ENCODE peak calls at places on chromosomes 6 and 20, in five cellular contexts. One of them, this sample, is unnamed.

GRCh38 chr20:1434571-1435336 is 31.9 kb downstream of the NSFL1C start:
- DNase-seq in WTC11: no peak
- DNase-seq in K562: no peak
- DNase-seq in H1: no peak
- DNase-seq in HepG2: no peak
- DNase-seq in this sample: peak

GRCh38 chr6:35267446-35267845 is 7.9 kb downstream of the ZNF76 start:
- DNase-seq in WTC11: no peak
- DNase-seq in K562: no peak
- DNase-seq in HepG2: no peak
- DNase-seq in H1: no peak
- DNase-seq in this sample: no peak

GRCh38 chr6:3237761-3238662 is 10.6 kb upstream of the TUBB2B start:
- DNase-seq in WTC11: no peak
- DNase-seq in HepG2: no peak
- DNase-seq in H1: no peak
- DNase-seq in K562: no peak
- DNase-seq in this sample: no peak

GRCh38 chr6:79821859-79822258 is 125.5 kb downstream of the ELOVL4 start:
- DNase-seq in WTC11: no peak
- DNase-seq in H1: no peak
- DNase-seq in K562: no peak
- DNase-seq in HepG2: no peak
- DNase-seq in this sample: no peak

GRCh38 chr20:19887566-19888268 is 129.4 kb upstream of the NAA20 start:
- DNase-seq in HepG2: no peak
- DNase-seq in H1: no peak
- DNase-seq in K562: no peak
- DNase-seq in WTC11: no peak
- DNase-seq in this sample: no peak

GRCh38 chr20:38171301-38172010 is 6.4 kb upstream of the TGM2 start:
- DNase-seq in K562: no peak
- DNase-seq in WTC11: no peak
- DNase-seq in H1: no peak
- DNase-seq in HepG2: peak
- DNase-seq in this sample: no peak

GRCh38 chr6:105077592-105078463 is 102.0 kb downstream of the POPDC3 start:
- DNase-seq in WTC11: no peak
- DNase-seq in H1: no peak
- DNase-seq in K562: peak
- DNase-seq in HepG2: peak
- DNase-seq in this sample: no peak

GRCh38 chr6:157761926-157762325 is 61.1 kb upstream of the SNX9 start:
- DNase-seq in K562: no peak
- DNase-seq in HepG2: no peak
- DNase-seq in H1: no peak
- DNase-seq in WTC11: no peak
- DNase-seq in this sample: no peak

GRCh38 chr20:38127920-38128528 is 37.0 kb downstream of the TGM2 start:
- DNase-seq in HepG2: no peak
- DNase-seq in K562: no peak
- DNase-seq in WTC11: no peak
- DNase-seq in H1: no peak
- DNase-seq in this sample: no peak

GRCh38 chr6:160035693-160036330 is 66.9 kb downstream of the IGF2R start:
- DNase-seq in WTC11: no peak
- DNase-seq in HepG2: no peak
- DNase-seq in K562: no peak
- DNase-seq in H1: no peak
- DNase-seq in this sample: no peak

GRCh38 chr6:37691904-37692806 is 5.5 kb downstream of the MDGA1 start:
- DNase-seq in K562: peak
- DNase-seq in WTC11: peak
- DNase-seq in H1: peak
- DNase-seq in HepG2: peak
- DNase-seq in this sample: no peak

GRCh38 chr6:148501178-148501590 is 158.5 kb downstream of the SASH1 start:
- DNase-seq in WTC11: no peak
- DNase-seq in H1: no peak
- DNase-seq in K562: no peak
- DNase-seq in HepG2: no peak
- DNase-seq in this sample: no peak

GRCh38 chr20:54515788-54516324 is 40.5 kb downstream of the DOK5 start:
- DNase-seq in WTC11: no peak
- DNase-seq in K562: no peak
- DNase-seq in HepG2: no peak
- DNase-seq in H1: no peak
- DNase-seq in this sample: no peak

GRCh38 chr6:44829811-44830210 is 442.3 kb downstream of the CDC5L start:
- DNase-seq in HepG2: no peak
- DNase-seq in K562: no peak
- DNase-seq in WTC11: no peak
- DNase-seq in H1: no peak
- DNase-seq in this sample: peak

GRCh38 chr6:20243288-20243687 is 31.0 kb upstream of the MBOAT1 start:
- DNase-seq in HepG2: no peak
- DNase-seq in K562: no peak
- DNase-seq in WTC11: no peak
- DNase-seq in H1: no peak
- DNase-seq in this sample: no peak

GRCh38 chr6:168123165-168123911 is 44.3 kb upstream of the FRMD1 start:
- DNase-seq in H1: no peak
- DNase-seq in HepG2: no peak
- DNase-seq in K562: no peak
- DNase-seq in WTC11: no peak
- DNase-seq in this sample: no peak

GRCh38 chr6:10855233-10855632 is 16.9 kb upstream of the MAK start:
- DNase-seq in HepG2: no peak
- DNase-seq in K562: no peak
- DNase-seq in WTC11: no peak
- DNase-seq in H1: peak
- DNase-seq in this sample: no peak

GRCh38 chr6:124783344-124783743 is 178.9 kb upstream of the RNF217 start:
- DNase-seq in K562: no peak
- DNase-seq in WTC11: no peak
- DNase-seq in H1: no peak
- DNase-seq in HepG2: no peak
- DNase-seq in this sample: no peak

GRCh38 chr6:73752943-73753342 is 56.9 kb downstream of the CD109 start:
- DNase-seq in HepG2: no peak
- DNase-seq in H1: no peak
- DNase-seq in WTC11: no peak
- DNase-seq in K562: no peak
- DNase-seq in this sample: no peak

DNA sequence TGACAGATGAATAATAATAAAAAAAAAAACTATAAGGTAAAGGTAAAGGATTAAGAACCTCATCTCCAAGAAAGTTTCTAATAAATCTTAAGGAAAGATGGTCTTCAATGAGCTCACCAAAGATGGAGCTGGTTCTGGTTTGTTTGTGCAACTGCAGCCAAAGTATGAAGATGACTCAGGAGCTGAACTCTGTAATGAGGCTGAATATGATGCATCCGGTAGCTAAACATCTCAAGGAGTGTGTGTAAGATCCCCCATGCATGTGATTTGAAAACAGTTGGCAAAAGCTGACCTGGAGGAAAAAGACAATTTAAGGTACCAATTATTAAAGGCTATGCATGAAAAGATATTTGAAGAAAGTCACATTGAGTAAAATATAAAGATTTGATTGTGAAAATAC is 25.1 kb downstream of the MED23 start:
- DNase-seq in HepG2: no peak
- DNase-seq in H1: no peak
- DNase-seq in K562: no peak
- DNase-seq in WTC11: no peak
- DNase-seq in this sample: no peak
- TF ChIP-seq ATF2 in HepG2: no peak
- TF ChIP-seq ATF2 in H1: no peak
- TF ChIP-seq ATF2 in K562: no peak
- TF ChIP-seq ATF2 in WTC11: no peak
- TF ChIP-seq ATF2 in this sample: no peak

DNA sequence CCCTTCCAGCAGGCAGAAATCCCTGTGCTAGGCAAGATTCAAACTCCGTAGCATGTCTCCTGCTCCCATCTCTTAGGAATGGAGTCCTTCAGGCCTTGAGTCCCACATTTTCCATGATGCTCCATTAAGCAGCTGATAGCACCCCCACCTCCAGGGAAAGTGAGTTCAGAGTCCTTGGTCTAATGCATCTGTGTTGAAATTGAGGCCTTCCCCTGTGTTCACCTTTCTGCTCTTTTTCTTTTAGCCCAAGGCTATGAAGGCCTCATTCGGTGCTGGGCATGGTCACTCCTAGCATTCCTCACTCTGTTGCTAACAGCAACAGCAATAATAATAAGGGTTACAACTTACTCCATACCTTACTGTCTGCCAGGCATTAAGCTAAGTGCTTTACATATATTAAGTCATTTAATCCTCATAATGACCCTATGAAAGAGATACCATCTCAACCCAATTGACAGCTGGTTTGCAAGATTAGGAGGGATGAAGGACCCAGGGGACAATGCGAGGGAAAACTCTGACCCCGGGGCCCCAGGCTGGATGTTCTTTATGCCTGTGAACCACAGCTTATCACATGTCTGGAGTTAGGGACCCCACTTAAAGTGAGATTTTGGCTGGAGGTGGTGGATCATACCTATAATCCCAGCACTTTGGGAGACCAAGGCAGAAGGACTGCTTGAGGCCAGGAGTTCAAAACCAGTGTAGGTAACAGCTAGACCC is 17.5 kb upstream of the PANK2 start:
- DNase-seq in K562: peak
- DNase-seq in WTC11: no peak
- DNase-seq in H1: no peak
- DNase-seq in HepG2: peak
- DNase-seq in this sample: no peak
- TF ChIP-seq ATF2 in K562: no peak
- TF ChIP-seq ATF2 in WTC11: no peak
- TF ChIP-seq ATF2 in H1: no peak
- TF ChIP-seq ATF2 in HepG2: no peak
- TF ChIP-seq ATF2 in this sample: no peak

GRCh38 chr6:18160921-18161320 is 5.7 kb downstream of the KDM1B start:
- DNase-seq in H1: no peak
- DNase-seq in WTC11: no peak
- DNase-seq in HepG2: no peak
- DNase-seq in K562: no peak
- DNase-seq in this sample: no peak
- TF ChIP-seq ATF2 in H1: no peak
- TF ChIP-seq ATF2 in WTC11: no peak
- TF ChIP-seq ATF2 in HepG2: no peak
- TF ChIP-seq ATF2 in K562: no peak
- TF ChIP-seq ATF2 in this sample: no peak

GRCh38 chr6:146901940-146902816 is 302.0 kb upstream of the STXBP5 start:
- DNase-seq in WTC11: no peak
- DNase-seq in H1: no peak
- DNase-seq in HepG2: peak
- DNase-seq in K562: no peak
- DNase-seq in this sample: no peak
- TF ChIP-seq ATF2 in WTC11: no peak
- TF ChIP-seq ATF2 in H1: no peak
- TF ChIP-seq ATF2 in HepG2: no peak
- TF ChIP-seq ATF2 in K562: no peak
- TF ChIP-seq ATF2 in this sample: no peak

DNA sequence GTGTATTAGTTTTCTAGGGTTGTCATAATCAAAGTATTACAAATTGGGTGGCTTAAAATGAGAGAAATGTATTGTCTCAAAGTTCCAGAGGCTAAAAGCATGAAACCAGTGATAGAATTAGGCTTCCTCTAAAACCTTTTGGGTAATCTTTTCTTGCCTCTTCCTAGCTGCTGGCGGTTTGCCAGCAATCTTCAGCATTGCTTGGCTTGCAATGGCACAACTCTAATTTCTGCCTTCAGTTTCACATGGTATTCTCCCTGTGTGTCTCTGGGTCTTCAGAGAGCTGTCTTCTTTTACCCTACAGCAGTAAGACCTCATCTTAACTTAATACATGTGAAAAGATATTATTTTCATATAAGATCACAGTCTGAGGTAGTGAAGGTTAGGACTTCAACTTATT is 479.1 kb upstream of the GJE1 start:
- DNase-seq in HepG2: no peak
- DNase-seq in K562: no peak
- DNase-seq in WTC11: no peak
- DNase-seq in H1: no peak
- DNase-seq in this sample: no peak
- TF ChIP-seq ATF2 in HepG2: no peak
- TF ChIP-seq ATF2 in K562: no peak
- TF ChIP-seq ATF2 in WTC11: no peak
- TF ChIP-seq ATF2 in H1: no peak
- TF ChIP-seq ATF2 in this sample: no peak

GRCh38 chr6:18507018-18507415 is 119.9 kb downstream of the RNF144B start:
- DNase-seq in WTC11: no peak
- DNase-seq in HepG2: no peak
- DNase-seq in H1: no peak
- DNase-seq in K562: no peak
- DNase-seq in this sample: no peak
- TF ChIP-seq ATF2 in WTC11: no peak
- TF ChIP-seq ATF2 in HepG2: no peak
- TF ChIP-seq ATF2 in H1: no peak
- TF ChIP-seq ATF2 in K562: no peak
- TF ChIP-seq ATF2 in this sample: no peak

GRCh38 chr20:43921227-43921780 is 6.7 kb downstream of the TOX2 start:
- DNase-seq in K562: no peak
- DNase-seq in H1: no peak
- DNase-seq in WTC11: no peak
- DNase-seq in HepG2: no peak
- DNase-seq in this sample: no peak
- TF ChIP-seq ATF2 in K562: no peak
- TF ChIP-seq ATF2 in H1: no peak
- TF ChIP-seq ATF2 in WTC11: no peak
- TF ChIP-seq ATF2 in HepG2: no peak
- TF ChIP-seq ATF2 in this sample: no peak